ENCODE peak calls at places on chromosomes 2 and 18, in four cellular contexts. N is AG04450, S is fibroblast of mammary gland, G is AG10803. K is an unnamed sample.

GRCh38 chr2:3376821-3377220 is 797 bp downstream of the EIPR1 start:
- DNase-seq in G (no peak), S (no peak), N (no peak), K (no peak)

GRCh38 chr2:26528870-26529269 is 50.9 kb upstream of the OTOF start:
- DNase-seq in S (no peak), G (no peak), N (no peak), K (no peak)

GRCh38 chr2:30301551-30301950 is 70.2 kb downstream of the LBH start:
- DNase-seq in G (peak; percentile 31), S (no peak), N (peak; percentile 61), K (peak; percentile 77)

GRCh38 chr2:119066272-119066804 is 92.2 kb downstream of the C1QL2 start:
- DNase-seq in N (no peak), S (peak; percentile 28), G (no peak), K (no peak)

GRCh38 chr2:205614965-205615364 is 67.3 kb upstream of the NRP2 start:
- DNase-seq in N (no peak), S (no peak), G (no peak), K (no peak)

GRCh38 chr2:106269591-106270291 is 75.6 kb upstream of the UXS1 start:
- DNase-seq in G (no peak), S (no peak), N (no peak), K (peak; percentile 78)

GRCh38 chr2:220068877-220069276 is 441.4 kb downstream of the SLC4A3 start:
- DNase-seq in N (no peak), G (no peak), S (peak; percentile 30), K (no peak)

GRCh38 chr2:130355578-130356431 is at the start of gene PTPN18:
- DNase-seq in G (peak; percentile 86), N (peak; percentile 61), S (peak; percentile 85), K (peak; percentile 95)

GRCh38 chr2:164967781-164968228 is 12.5 kb upstream of the SLC38A11 start:
- DNase-seq in N (peak; percentile 91), G (peak; percentile 79), S (peak; percentile 77), K (no peak)

GRCh38 chr2:214549946-214550345 is 139.1 kb downstream of the VWC2L start:
- DNase-seq in S (no peak), G (no peak), N (no peak), K (no peak)

GRCh38 chr2:241228860-241229516 is 40.5 kb downstream of the ANO7 start:
- DNase-seq in S (no peak), N (no peak), G (no peak), K (peak; percentile 35)

GRCh38 chr2:164542584-164543021 is 78.7 kb downstream of the GRB14 start:
- DNase-seq in N (no peak), S (peak; percentile 60), G (peak; percentile 76), K (no peak)

GRCh38 chr2:35462226-35462983 is 893.2 kb upstream of the CRIM1 start:
- DNase-seq in S (no peak), N (no peak), G (peak; percentile 0), K (no peak)

GRCh38 chr2:11862049-11862448 is 115.6 kb downstream of the LPIN1 start:
- DNase-seq in N (no peak), G (no peak), S (no peak), K (no peak)

GRCh38 chr2:219562049-219563020 is 9.0 kb downstream of the OBSL1 start:
- DNase-seq in G (no peak), S (no peak), N (no peak), K (no peak)

GRCh38 chr2:160471950-160472349 is 21.7 kb downstream of the RBMS1 start:
- DNase-seq in N (no peak), S (peak; percentile 56), G (peak; percentile 59), K (no peak)

GRCh38 chr2:95208101-95208500 is 780 bp downstream of the ZNF892 start:
- DNase-seq in S (peak; percentile 38), N (no peak), G (peak; percentile 13), K (no peak)

GRCh38 chr2:212940816-212941215 is 210.6 kb downstream of the IKZF2 start:
- DNase-seq in N (peak; percentile 8), G (peak; percentile 44), S (peak; percentile 50), K (peak; percentile 55)

GRCh38 chr2:202815548-202816420 is 55.8 kb downstream of the ICA1L start:
- DNase-seq in N (no peak), S (peak; percentile 19), G (peak; percentile 40), K (no peak)

GRCh38 chr2:149375801-149376349 is 45.5 kb downstream of the LYPD6 start:
- DNase-seq in S (peak; percentile 7), G (peak; percentile 70), N (no peak), K (no peak)

GRCh38 chr2:207531024-207531411 is 1.3 kb downstream of the CREB1 start:
- DNase-seq in G (no peak), S (peak; percentile 34), N (no peak), K (no peak)

GRCh38 chr2:44016282-44016681 is 20.5 kb upstream of the LRPPRC start:
- DNase-seq in S (peak; percentile 56), G (peak; percentile 37), N (peak; percentile 3), K (peak; percentile 51)

GRCh38 chr18:62784966-62785413 is 69.6 kb downstream of the PHLPP1 start:
- DNase-seq in S (peak; percentile 78), N (no peak), G (peak; percentile 48), K (no peak)

GRCh38 chr2:175175896-175176295 is 5.6 kb downstream of the ATP5MC3 start:
- DNase-seq in S (peak; percentile 51), G (no peak), N (no peak), K (no peak)

GRCh38 chr2:239378918-239379640 is 21.7 kb downstream of the HDAC4 start:
- DNase-seq in G (no peak), N (no peak), S (no peak), K (no peak)

GRCh38 chr18:44715245-44715644 is 34.6 kb downstream of the SETBP1 start:
- DNase-seq in S (peak; percentile 79), G (peak; percentile 96), N (no peak), K (no peak)

GRCh38 chr2:166375736-166376487 is at the start of gene SCN9A:
- DNase-seq in G (peak; percentile 54), S (peak; percentile 58), N (no peak), K (peak; percentile 89)

GRCh38 chr18:30457156-30457555 is 585.4 kb downstream of the DSC3 start:
- DNase-seq in N (no peak), G (no peak), S (no peak), K (no peak)

GRCh38 chr2:200814276-200814815 is 2.6 kb downstream of the BZW1 start:
- DNase-seq in G (no peak), S (no peak), N (no peak), K (no peak)

DNA sequence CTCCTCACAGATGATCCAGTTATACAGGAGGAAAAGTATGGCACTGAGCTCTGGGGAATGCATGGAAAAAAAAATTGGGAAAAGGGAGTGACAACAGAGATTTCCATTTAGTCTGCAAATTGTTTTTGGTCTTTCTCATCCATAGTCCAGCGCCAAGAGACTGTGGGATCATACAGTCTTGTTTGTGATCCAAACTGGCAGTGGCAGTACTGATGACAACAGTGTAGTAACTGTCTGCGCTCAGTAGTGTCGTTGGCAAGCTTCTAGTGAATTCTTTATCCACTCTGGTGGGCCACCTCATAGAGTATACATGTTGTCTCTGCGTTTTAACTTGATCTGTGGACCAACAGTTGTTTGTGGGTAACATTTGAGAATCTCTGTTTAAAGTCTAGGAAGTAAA is 37.9 kb downstream of the GALNT1 start:
- DNase-seq in G (peak; percentile 53), S (peak; percentile 24), N (no peak), K (no peak)
- H3K4me3 ChIP-seq in G (no peak overlapping the region), S (no peak overlapping the region), N (no peak overlapping the region), K (no peak overlapping the region)

GRCh38 chr18:66603941-66604627 is at the start of gene CDH19:
- DNase-seq in S (no peak), N (no peak), G (no peak), K (no peak)
- H3K4me3 ChIP-seq in S (no peak within 1 kb of the TSS), N (no peak within 1 kb of the TSS), G (no peak within 1 kb of the TSS), K (no peak within 1 kb of the TSS)

DNA sequence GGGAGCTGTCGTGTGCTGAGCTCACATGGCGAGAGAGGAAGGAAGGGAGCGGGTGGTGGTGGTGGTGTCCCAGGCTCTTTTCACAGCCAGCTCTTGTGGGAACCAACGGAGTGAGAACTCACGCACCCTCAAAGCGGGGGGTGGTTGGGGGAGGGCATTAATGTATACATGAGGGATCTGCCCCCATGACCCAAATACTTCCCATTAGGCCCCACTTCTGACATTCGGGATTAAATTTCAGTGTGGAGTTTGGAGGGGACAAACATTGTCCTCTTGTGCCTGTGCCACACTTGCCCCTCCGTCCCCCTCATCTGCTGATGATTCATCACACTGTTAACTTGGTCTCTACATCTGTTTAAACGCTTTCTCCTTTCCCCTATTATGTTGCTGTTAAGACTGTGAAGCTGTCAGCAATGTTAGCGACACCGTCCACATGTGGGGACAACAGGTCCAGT is 22.5 kb downstream of the INPP4A start:
- DNase-seq in N (no peak), G (no peak), S (no peak), K (no peak)
- H3K4me3 ChIP-seq in N (no peak overlapping the region), G (no peak overlapping the region), S (no peak overlapping the region), K (no peak overlapping the region)

GRCh38 chr2:70103531-70104061 is 16.3 kb downstream of the PCBP1 start:
- DNase-seq in N (no peak), S (no peak), G (no peak), K (peak; percentile 57)
- H3K4me3 ChIP-seq in N (no peak overlapping the region), S (no peak overlapping the region), G (no peak overlapping the region), K (no peak overlapping the region)

DNA sequence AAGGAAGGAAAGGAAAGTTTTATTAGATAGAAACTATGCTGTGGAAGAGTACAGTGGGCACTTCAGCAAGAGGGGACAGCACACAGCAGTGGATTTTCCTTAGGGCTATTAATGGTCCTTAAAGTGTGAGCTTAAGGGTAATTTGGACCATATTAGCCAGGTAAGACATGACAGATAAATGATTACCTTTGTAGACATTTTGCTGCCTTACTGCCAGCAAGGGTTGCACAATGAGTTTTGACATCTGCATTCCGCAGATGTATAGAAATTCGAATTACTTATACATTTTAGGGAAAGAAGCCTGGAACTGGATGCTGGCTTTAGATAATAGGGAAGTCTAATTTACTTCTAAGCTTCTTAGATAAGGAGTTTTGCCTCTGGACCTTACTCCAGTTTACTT is 14.0 kb upstream of the UBE2F start:
- DNase-seq in N (no peak), S (no peak), G (no peak), K (no peak)
- H3K4me3 ChIP-seq in N (no peak overlapping the region), S (no peak overlapping the region), G (no peak overlapping the region), K (no peak overlapping the region)

DNA sequence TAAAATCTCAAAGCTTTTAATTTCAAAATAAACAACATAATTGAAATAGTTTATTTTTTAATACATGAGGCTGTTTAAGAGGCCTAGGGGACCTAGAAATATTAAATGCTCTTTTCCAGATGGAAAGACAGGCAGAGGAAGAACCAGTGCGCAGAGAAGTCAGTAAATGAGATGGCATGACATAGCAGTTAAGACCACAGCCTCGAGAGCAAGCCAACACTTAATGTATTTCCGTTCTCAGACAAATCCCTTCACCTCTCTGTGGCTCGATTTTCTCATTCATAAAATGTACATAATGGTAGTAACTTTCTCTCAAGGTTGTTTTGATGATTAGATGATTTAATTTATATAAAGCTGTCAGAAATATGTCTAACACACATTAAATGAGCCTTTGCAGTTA is 405.1 kb upstream of the CWC22 start:
- DNase-seq in N (no peak), G (peak; percentile 3), S (no peak), K (no peak)
- H3K4me3 ChIP-seq in N (no peak overlapping the region), G (no peak overlapping the region), S (no peak overlapping the region), K (no peak overlapping the region)

DNA sequence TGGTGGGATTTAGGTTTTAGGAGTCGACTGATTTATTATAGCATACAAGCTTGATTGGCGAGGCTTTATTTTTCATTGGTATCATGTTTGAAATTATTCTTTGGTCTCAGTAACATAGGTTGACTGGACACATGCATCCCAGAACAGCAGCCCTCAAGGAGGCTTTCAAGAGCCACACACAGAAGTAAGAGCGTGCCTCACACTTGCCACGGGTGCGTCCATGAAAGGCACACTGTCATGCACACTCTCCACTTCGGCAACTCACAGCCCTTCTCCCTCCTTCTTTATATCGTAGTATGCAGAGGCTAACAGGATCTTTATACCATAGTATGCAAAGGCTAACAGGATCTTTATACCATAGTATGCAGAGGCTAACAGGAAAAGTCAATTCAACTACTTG is 26.3 kb upstream of the ZNF516 start:
- DNase-seq in S (no peak), G (no peak), N (no peak), K (no peak)
- H3K4me3 ChIP-seq in S (no peak overlapping the region), G (no peak overlapping the region), N (no peak overlapping the region), K (no peak overlapping the region)